ENCODE peak calls at places on chromosome 15, in eight cellular contexts. G is stomach, R is RWPE1, Z is D721Med, O is adrenal gland, A is bronchial epithelial cell, L is cardiac fibroblast, S is astrocyte of the spinal cord. I is an unnamed sample.

GRCh38 chr15:44087578-44088190 is 107.4 kb downstream of the FRMD5 start:
- DNase-seq in G (no peak), R (peak), Z (no peak), O (no peak), A (peak), L (peak), S (peak), I (peak)

GRCh38 chr15:41940441-41940857 is 31.9 kb downstream of the EHD4 start:
- DNase-seq in G (no peak), R (peak), Z (no peak), O (peak), A (peak), L (peak), S (peak), I (peak)

GRCh38 chr15:68526269-68526668 is 52.5 kb upstream of the CORO2B start:
- DNase-seq in G (no peak), R (peak), Z (no peak), O (no peak), A (peak), L (peak), S (peak), I (no peak)

GRCh38 chr15:56725386-56725785 is 7.9 kb downstream of the ZNF280D start:
- DNase-seq in G (no peak), R (no peak), Z (no peak), O (no peak), A (no peak), L (no peak), S (no peak), I (no peak)

GRCh38 chr15:31279221-31280036 is 47.2 kb upstream of the KLF13 start:
- DNase-seq in G (peak), R (no peak), Z (no peak), O (peak), A (peak), L (no peak), S (no peak), I (no peak)

GRCh38 chr15:44780608-44781007 is 44.3 kb downstream of the TRIM69 start:
- DNase-seq in G (no peak), R (no peak), Z (no peak), O (no peak), A (peak), L (peak), S (peak), I (no peak)

GRCh38 chr15:98177950-98178848 is 217.7 kb downstream of the ARRDC4 start:
- DNase-seq in G (peak), R (peak), Z (no peak), O (peak), A (peak), L (peak), S (peak), I (peak)

GRCh38 chr15:77402740-77403379 is 17.0 kb downstream of the PEAK1 start:
- DNase-seq in G (no peak), R (no peak), Z (no peak), O (no peak), A (no peak), L (peak), S (peak), I (peak)

GRCh38 chr15:75347222-75348033 is 589 bp downstream of the NEIL1 start:
- DNase-seq in G (peak), R (peak), Z (peak), O (peak), A (no peak), L (no peak), S (no peak), I (no peak)

GRCh38 chr15:83098079-83098478 is 9.4 kb upstream of the TM6SF1 start:
- DNase-seq in G (no peak), R (no peak), Z (no peak), O (no peak), A (no peak), L (no peak), S (no peak), I (no peak)

GRCh38 chr15:22903961-22904534 is 65.6 kb downstream of the NIPA2 start:
- DNase-seq in G (peak), R (peak), Z (no peak), O (no peak), A (no peak), L (no peak), S (no peak), I (no peak)

GRCh38 chr15:40106203-40107161 is 2.2 kb downstream of the BMF start:
- DNase-seq in G (peak), R (peak), Z (no peak), O (peak), A (peak), L (peak), S (peak), I (peak)

GRCh38 chr15:39415634-39416033 is 165.2 kb upstream of the THBS1 start:
- DNase-seq in G (no peak), R (no peak), Z (no peak), O (no peak), A (no peak), L (no peak), S (no peak), I (no peak)

GRCh38 chr15:63826513-63826912 is 7.2 kb downstream of the HERC1 start:
- DNase-seq in G (no peak), R (no peak), Z (no peak), O (no peak), A (peak), L (peak), S (peak), I (peak)

GRCh38 chr15:27993996-27994775 is 104.9 kb downstream of the OCA2 start:
- DNase-seq in G (no peak), R (no peak), Z (no peak), O (no peak), A (no peak), L (no peak), S (no peak), I (no peak)

GRCh38 chr15:57223345-57223744 is 153.0 kb upstream of the CGNL1 start:
- DNase-seq in G (no peak), R (no peak), Z (no peak), O (no peak), A (no peak), L (no peak), S (no peak), I (no peak)

GRCh38 chr15:101293122-101293521 is 1.9 kb downstream of the SNRPA1 start:
- DNase-seq in G (no peak), R (no peak), Z (no peak), O (peak), A (peak), L (peak), S (no peak), I (no peak)

GRCh38 chr15:100154338-100154737 is 187.4 kb downstream of the ADAMTS17 start:
- DNase-seq in G (no peak), R (no peak), Z (no peak), O (no peak), A (no peak), L (no peak), S (no peak), I (no peak)

GRCh38 chr15:20294651-20295237 is 246.9 kb downstream of the GOLGA6L6 start:
- DNase-seq in G (no peak), R (no peak), Z (no peak), O (peak), A (no peak), L (no peak), S (no peak), I (no peak)

DNA sequence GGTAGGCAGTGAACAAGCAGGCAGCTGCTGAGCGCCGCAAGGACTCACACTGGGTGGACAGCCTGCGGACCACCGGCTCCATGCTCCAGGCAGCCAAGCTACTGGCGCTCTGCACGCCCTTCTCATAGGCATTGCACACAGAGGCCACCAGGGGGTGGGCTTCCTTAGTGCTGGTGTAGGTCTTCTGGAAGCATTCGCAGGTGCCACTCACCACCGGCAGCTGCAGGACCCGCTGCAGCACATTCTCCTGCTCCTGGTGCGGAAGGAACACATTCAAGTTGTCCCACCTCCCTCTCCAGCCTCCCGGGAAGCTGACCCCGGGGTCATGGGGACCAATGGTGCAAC is 6.0 kb downstream of the PLIN1 start:
- DNase-seq in G (no peak), R (no peak), Z (no peak), O (peak), A (peak), L (peak), S (no peak), I (peak)
- TF ChIP-seq CTCF in G (peak), R (no peak), Z (peak), O (peak), A (peak), L (peak), S (peak), I (peak)

GRCh38 chr15:51620647-51621046 is 1.9 kb downstream of the DMXL2 start:
- DNase-seq in G (no peak), R (no peak), Z (no peak), O (no peak), A (no peak), L (no peak), S (no peak), I (no peak)

GRCh38 chr15:51621155-51621554 is 1.4 kb downstream of the DMXL2 start:
- DNase-seq in G (no peak), R (no peak), Z (no peak), O (no peak), A (no peak), L (no peak), S (no peak), I (no peak)

GRCh38 chr15:51622269-51623180 is at the start of gene DMXL2:
- DNase-seq in G (peak), R (peak), Z (peak), O (peak), A (peak), L (peak), S (peak), I (peak)

GRCh38 chr15:51623386-51623938 is 891 bp upstream of the DMXL2 start:
- DNase-seq in G (no peak), R (no peak), Z (no peak), O (no peak), A (peak), L (no peak), S (no peak), I (no peak)

GRCh38 chr15:51621917-51622268 is 678 bp downstream of the DMXL2 start:
- DNase-seq in G (peak), R (peak), Z (no peak), O (peak), A (peak), L (peak), S (peak), I (peak)
- TF ChIP-seq CTCF in G (no peak), R (peak), Z (peak), O (peak), A (peak), L (peak), S (peak), I (peak)

GRCh38 chr15:80183886-80184285 is 31.1 kb downstream of the FAH start:
- DNase-seq in G (no peak), R (no peak), Z (no peak), O (peak), A (no peak), L (peak), S (no peak), I (peak)
- TF ChIP-seq CTCF in G (no peak), R (no peak), Z (no peak), O (no peak), A (no peak), L (peak), S (peak), I (peak)

DNA sequence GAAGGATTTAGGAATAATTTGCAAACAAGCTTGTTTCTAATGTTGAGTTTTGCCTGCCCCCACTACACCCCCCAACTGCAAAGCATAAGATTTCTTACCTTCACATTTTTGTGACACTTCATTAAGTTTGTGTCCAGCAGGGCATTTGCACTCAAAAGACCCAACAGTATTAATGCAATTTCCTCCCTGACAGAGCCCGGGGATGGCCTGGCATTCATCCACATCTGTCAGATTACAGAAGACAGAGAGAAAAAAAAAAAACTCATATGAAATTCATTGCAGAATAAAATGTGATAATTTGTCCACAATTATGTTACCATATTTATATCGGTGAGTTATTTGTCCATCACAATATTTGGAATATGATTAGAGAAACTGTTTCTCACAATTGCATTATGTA is 111.5 kb downstream of the FBN1 start:
- DNase-seq in G (no peak), R (no peak), Z (no peak), O (no peak), A (no peak), L (no peak), S (no peak), I (no peak)
- TF ChIP-seq CTCF in G (no peak), R (no peak), Z (no peak), O (no peak), A (no peak), L (no peak), S (no peak), I (no peak)

DNA sequence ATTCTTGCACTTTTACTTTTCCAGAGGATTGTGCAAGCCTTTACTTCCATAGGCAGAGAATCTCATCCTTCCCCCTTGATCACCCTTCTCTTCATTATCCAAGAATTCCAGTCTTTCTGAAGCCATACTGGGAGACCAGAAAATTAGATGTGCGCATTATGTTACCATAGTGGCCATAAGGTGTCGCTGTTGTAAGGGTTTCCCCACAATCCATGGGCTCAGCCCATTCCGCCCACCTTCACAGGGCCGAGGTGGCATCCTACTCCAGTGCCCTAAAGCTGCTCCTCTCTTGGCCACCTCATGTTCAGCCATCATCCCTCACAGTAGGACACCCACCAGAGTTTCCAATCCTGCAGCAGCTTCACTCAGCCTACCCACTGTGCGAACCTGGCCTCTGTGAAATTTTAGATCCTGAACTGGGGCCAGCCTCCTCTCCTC is 35.0 kb downstream of the CTSH start:
- DNase-seq in G (no peak), R (peak), Z (no peak), O (peak), A (peak), L (peak), S (peak), I (peak)
- TF ChIP-seq CTCF in G (peak), R (peak), Z (peak), O (peak), A (peak), L (peak), S (peak), I (peak)

I was measured in fibroblast of villous mesenchyme.